ENCODE peak calls at places on chromosomes 2 and 18, in seven cellular contexts. One of them, this sample, is unnamed.

GRCh38 chr18:13207274-13207673 is 11.3 kb upstream of the LDLRAD4 start:
- DNase-seq in kidney: no peak
- DNase-seq in gastrocnemius medialis: no peak
- DNase-seq in neural progenitor cell: no peak
- DNase-seq in esophagus squamous epithelium: no peak
- DNase-seq in IMR-90: no peak
- DNase-seq in coronary artery: no peak
- DNase-seq in this sample: no peak

GRCh38 chr2:20356042-20356441 is 5.4 kb upstream of the PUM2 start:
- DNase-seq in kidney: no peak
- DNase-seq in gastrocnemius medialis: peak; percentile 39
- DNase-seq in neural progenitor cell: no peak
- DNase-seq in esophagus squamous epithelium: no peak
- DNase-seq in IMR-90: peak; percentile 93
- DNase-seq in coronary artery: no peak
- DNase-seq in this sample: peak; percentile 77

GRCh38 chr18:79789901-79790885 is 7.5 kb upstream of the KCNG2 start:
- DNase-seq in kidney: peak; percentile 60
- DNase-seq in gastrocnemius medialis: no peak
- DNase-seq in neural progenitor cell: no peak
- DNase-seq in esophagus squamous epithelium: no peak
- DNase-seq in IMR-90: no peak
- DNase-seq in coronary artery: no peak
- DNase-seq in this sample: no peak

GRCh38 chr2:12918841-12919445 is 202.2 kb downstream of the TRIB2 start:
- DNase-seq in kidney: peak; percentile 84
- DNase-seq in gastrocnemius medialis: peak; percentile 69
- DNase-seq in neural progenitor cell: no peak
- DNase-seq in esophagus squamous epithelium: no peak
- DNase-seq in IMR-90: peak; percentile 89
- DNase-seq in coronary artery: peak; percentile 81
- DNase-seq in this sample: peak; percentile 49

GRCh38 chr2:15871239-15871783 is 69.0 kb upstream of the MYCN start:
- DNase-seq in kidney: no peak
- DNase-seq in gastrocnemius medialis: no peak
- DNase-seq in neural progenitor cell: no peak
- DNase-seq in esophagus squamous epithelium: no peak
- DNase-seq in IMR-90: no peak
- DNase-seq in coronary artery: no peak
- DNase-seq in this sample: no peak

GRCh38 chr2:108825254-108825653 is 38.7 kb downstream of the CCDC138 start:
- DNase-seq in kidney: no peak
- DNase-seq in gastrocnemius medialis: no peak
- DNase-seq in neural progenitor cell: no peak
- DNase-seq in esophagus squamous epithelium: no peak
- DNase-seq in IMR-90: no peak
- DNase-seq in coronary artery: no peak
- DNase-seq in this sample: no peak

GRCh38 chr18:75923169-75923568 is 495.7 kb upstream of the SMIM21 start:
- DNase-seq in kidney: no peak
- DNase-seq in gastrocnemius medialis: peak; percentile 69
- DNase-seq in neural progenitor cell: no peak
- DNase-seq in esophagus squamous epithelium: no peak
- DNase-seq in IMR-90: peak; percentile 1
- DNase-seq in coronary artery: peak; percentile 76
- DNase-seq in this sample: peak; percentile 1

GRCh38 chr18:75439356-75439755 is 11.9 kb upstream of the SMIM21 start:
- DNase-seq in kidney: no peak
- DNase-seq in gastrocnemius medialis: no peak
- DNase-seq in neural progenitor cell: no peak
- DNase-seq in esophagus squamous epithelium: no peak
- DNase-seq in IMR-90: no peak
- DNase-seq in coronary artery: no peak
- DNase-seq in this sample: no peak

GRCh38 chr2:222842517-222843174 is 18.2 kb upstream of the ACSL3 start:
- DNase-seq in kidney: no peak
- DNase-seq in gastrocnemius medialis: no peak
- DNase-seq in neural progenitor cell: no peak
- DNase-seq in esophagus squamous epithelium: no peak
- DNase-seq in IMR-90: peak; percentile 74
- DNase-seq in coronary artery: no peak
- DNase-seq in this sample: no peak

GRCh38 chr2:179837408-179837807 is 24.0 kb downstream of the ZNF385B start:
- DNase-seq in kidney: no peak
- DNase-seq in gastrocnemius medialis: peak; percentile 24
- DNase-seq in neural progenitor cell: no peak
- DNase-seq in esophagus squamous epithelium: no peak
- DNase-seq in IMR-90: peak; percentile 46
- DNase-seq in coronary artery: no peak
- DNase-seq in this sample: peak; percentile 72

GRCh38 chr2:37870829-37871228 is 54.3 kb upstream of the RMDN2 start:
- DNase-seq in kidney: no peak
- DNase-seq in gastrocnemius medialis: no peak
- DNase-seq in neural progenitor cell: no peak
- DNase-seq in esophagus squamous epithelium: no peak
- DNase-seq in IMR-90: peak; percentile 42
- DNase-seq in coronary artery: no peak
- DNase-seq in this sample: no peak

GRCh38 chr18:79954791-79955190 is 3.3 kb upstream of the SLC66A2 start:
- DNase-seq in kidney: no peak
- DNase-seq in gastrocnemius medialis: peak; percentile 63
- DNase-seq in neural progenitor cell: peak; percentile 29
- DNase-seq in esophagus squamous epithelium: no peak
- DNase-seq in IMR-90: no peak
- DNase-seq in coronary artery: peak; percentile 41
- DNase-seq in this sample: no peak

GRCh38 chr2:174593574-174594203 is 3.9 kb downstream of the WIPF1 start:
- DNase-seq in kidney: no peak
- DNase-seq in gastrocnemius medialis: no peak
- DNase-seq in neural progenitor cell: peak; percentile 22
- DNase-seq in esophagus squamous epithelium: no peak
- DNase-seq in IMR-90: peak; percentile 84
- DNase-seq in coronary artery: no peak
- DNase-seq in this sample: peak; percentile 80

GRCh38 chr2:61151434-61151833 is 10.6 kb upstream of the C2orf74 start:
- DNase-seq in kidney: no peak
- DNase-seq in gastrocnemius medialis: no peak
- DNase-seq in neural progenitor cell: no peak
- DNase-seq in esophagus squamous epithelium: no peak
- DNase-seq in IMR-90: peak; percentile 32
- DNase-seq in coronary artery: no peak
- DNase-seq in this sample: peak; percentile 31

GRCh38 chr2:207184768-207185167 is 19.0 kb upstream of the KLF7 start:
- DNase-seq in kidney: no peak
- DNase-seq in gastrocnemius medialis: no peak
- DNase-seq in neural progenitor cell: no peak
- DNase-seq in esophagus squamous epithelium: no peak
- DNase-seq in IMR-90: peak; percentile 39
- DNase-seq in coronary artery: no peak
- DNase-seq in this sample: no peak

GRCh38 chr18:78571831-78572347 is 407.7 kb upstream of the SALL3 start:
- DNase-seq in kidney: no peak
- DNase-seq in gastrocnemius medialis: no peak
- DNase-seq in neural progenitor cell: no peak
- DNase-seq in esophagus squamous epithelium: no peak
- DNase-seq in IMR-90: no peak
- DNase-seq in coronary artery: no peak
- DNase-seq in this sample: no peak

GRCh38 chr2:202510911-202511310 is 123.9 kb upstream of the FAM117B start:
- DNase-seq in kidney: no peak
- DNase-seq in gastrocnemius medialis: no peak
- DNase-seq in neural progenitor cell: no peak
- DNase-seq in esophagus squamous epithelium: no peak
- DNase-seq in IMR-90: peak; percentile 28
- DNase-seq in coronary artery: no peak
- DNase-seq in this sample: no peak

GRCh38 chr2:169069341-169069740 is at the start of gene DHRS9:
- DNase-seq in kidney: no peak
- DNase-seq in gastrocnemius medialis: no peak
- DNase-seq in neural progenitor cell: no peak
- DNase-seq in esophagus squamous epithelium: no peak
- DNase-seq in IMR-90: peak; percentile 7
- DNase-seq in coronary artery: no peak
- DNase-seq in this sample: peak; percentile 87

GRCh38 chr2:37585982-37586621 is 85.3 kb downstream of the CDC42EP3 start:
- DNase-seq in kidney: peak; percentile 82
- DNase-seq in gastrocnemius medialis: peak; percentile 62
- DNase-seq in neural progenitor cell: no peak
- DNase-seq in esophagus squamous epithelium: no peak
- DNase-seq in IMR-90: peak; percentile 93
- DNase-seq in coronary artery: no peak
- DNase-seq in this sample: peak; percentile 91

GRCh38 chr2:9548506-9548905 is 7.1 kb downstream of the ADAM17 start:
- DNase-seq in kidney: no peak
- DNase-seq in gastrocnemius medialis: no peak
- DNase-seq in neural progenitor cell: no peak
- DNase-seq in esophagus squamous epithelium: no peak
- DNase-seq in IMR-90: peak; percentile 69
- DNase-seq in coronary artery: no peak
- DNase-seq in this sample: no peak

GRCh38 chr2:158539176-158539895 is 82.6 kb downstream of the PKP4 start:
- DNase-seq in kidney: no peak
- DNase-seq in gastrocnemius medialis: no peak
- DNase-seq in neural progenitor cell: no peak
- DNase-seq in esophagus squamous epithelium: no peak
- DNase-seq in IMR-90: peak; percentile 90
- DNase-seq in coronary artery: no peak
- DNase-seq in this sample: peak; percentile 57

GRCh38 chr2:203427061-203427460 is 98.9 kb downstream of the ABI2 start:
- DNase-seq in kidney: no peak
- DNase-seq in gastrocnemius medialis: no peak
- DNase-seq in neural progenitor cell: no peak
- DNase-seq in esophagus squamous epithelium: no peak
- DNase-seq in IMR-90: peak; percentile 49
- DNase-seq in coronary artery: no peak
- DNase-seq in this sample: peak; percentile 40

GRCh38 chr2:33090553-33091134 is 143.9 kb downstream of the LTBP1 start:
- DNase-seq in kidney: no peak
- DNase-seq in gastrocnemius medialis: no peak
- DNase-seq in neural progenitor cell: no peak
- DNase-seq in esophagus squamous epithelium: no peak
- DNase-seq in IMR-90: no peak
- DNase-seq in coronary artery: no peak
- DNase-seq in this sample: no peak

GRCh38 chr2:20577495-20578235 is 73.2 kb downstream of the HS1BP3 start:
- DNase-seq in kidney: peak; percentile 94
- DNase-seq in gastrocnemius medialis: peak; percentile 32
- DNase-seq in neural progenitor cell: no peak
- DNase-seq in esophagus squamous epithelium: no peak
- DNase-seq in IMR-90: peak; percentile 85
- DNase-seq in coronary artery: no peak
- DNase-seq in this sample: no peak

DNA sequence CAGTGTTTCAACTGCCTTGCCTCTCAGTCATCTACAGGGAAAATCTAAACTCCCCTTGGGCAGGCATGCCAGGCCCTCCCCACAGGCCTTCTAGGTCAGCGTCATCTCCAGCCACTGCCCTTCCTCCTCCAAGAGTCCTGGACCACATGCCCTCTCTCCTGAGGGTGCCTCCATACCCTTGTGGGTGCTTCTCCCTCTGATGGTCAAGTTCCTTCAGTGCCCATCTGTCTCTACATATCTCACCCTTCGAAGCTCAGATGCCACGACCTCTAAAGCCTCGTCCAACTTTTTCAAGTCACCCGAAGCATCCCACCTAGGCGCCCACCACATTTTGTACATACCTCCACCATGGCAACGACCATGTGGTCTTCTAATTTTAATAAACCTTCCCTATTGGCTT is 22.6 kb upstream of the TMEM247 start:
- DNase-seq in kidney: no peak
- DNase-seq in gastrocnemius medialis: no peak
- DNase-seq in neural progenitor cell: no peak
- DNase-seq in esophagus squamous epithelium: no peak
- DNase-seq in IMR-90: no peak
- DNase-seq in coronary artery: peak; percentile 24
- DNase-seq in this sample: no peak
- H3K4me3 ChIP-seq in kidney: no peak overlapping the region
- H3K4me3 ChIP-seq in gastrocnemius medialis: no peak overlapping the region
- H3K4me3 ChIP-seq in neural progenitor cell: no peak overlapping the region
- H3K4me3 ChIP-seq in esophagus squamous epithelium: no peak overlapping the region
- H3K4me3 ChIP-seq in IMR-90: no peak overlapping the region
- H3K4me3 ChIP-seq in coronary artery: no peak overlapping the region
- H3K4me3 ChIP-seq in this sample: no peak overlapping the region

DNA sequence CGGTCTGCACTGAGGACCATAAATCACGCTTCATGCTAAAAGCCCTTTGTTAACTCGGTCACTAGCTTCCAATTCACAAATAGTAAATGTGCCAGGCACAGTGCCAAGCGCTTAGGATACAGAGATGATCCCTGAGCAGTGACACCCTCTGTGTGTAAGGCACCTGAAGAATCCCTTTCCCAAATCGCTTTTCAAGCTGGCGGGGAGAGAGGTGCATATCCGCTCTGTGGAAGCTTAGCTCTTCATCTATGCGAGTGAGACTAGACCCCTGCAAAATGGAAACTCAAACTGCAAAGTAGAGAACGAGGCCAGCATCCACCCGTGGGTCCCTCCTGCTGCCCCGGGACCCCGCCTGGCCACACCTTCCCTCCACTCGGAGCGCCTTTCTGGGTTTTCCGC is 2.4 kb downstream of the PIEZO2 start:
- DNase-seq in kidney: no peak
- DNase-seq in gastrocnemius medialis: no peak
- DNase-seq in neural progenitor cell: no peak
- DNase-seq in esophagus squamous epithelium: no peak
- DNase-seq in IMR-90: no peak
- DNase-seq in coronary artery: no peak
- DNase-seq in this sample: no peak
- H3K4me3 ChIP-seq in kidney: peak overlapping the region; percentile 39
- H3K4me3 ChIP-seq in gastrocnemius medialis: no peak overlapping the region
- H3K4me3 ChIP-seq in neural progenitor cell: no peak overlapping the region
- H3K4me3 ChIP-seq in esophagus squamous epithelium: no peak overlapping the region
- H3K4me3 ChIP-seq in IMR-90: no peak overlapping the region
- H3K4me3 ChIP-seq in coronary artery: peak overlapping the region; percentile 21
- H3K4me3 ChIP-seq in this sample: peak overlapping the region; percentile 69

DNA sequence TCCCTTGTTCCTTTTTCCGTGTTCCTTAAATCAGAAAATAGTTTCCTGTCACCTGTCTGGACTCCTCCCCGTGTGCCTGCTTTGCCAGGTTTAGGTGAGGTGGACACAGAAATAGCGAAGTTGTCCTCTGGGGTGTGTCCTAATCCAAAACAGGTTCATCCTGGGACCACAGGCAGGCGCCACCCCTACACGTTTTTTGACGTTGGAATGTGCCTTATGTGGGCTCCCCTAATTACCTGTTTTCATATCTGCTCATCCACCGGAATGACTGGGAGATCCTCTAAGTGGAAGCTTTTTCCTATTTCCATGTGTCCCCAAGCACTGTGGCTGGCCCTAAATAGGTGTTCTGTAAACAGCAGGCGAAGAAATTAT is 49.0 kb upstream of the PAIP2B start:
- DNase-seq in kidney: no peak
- DNase-seq in gastrocnemius medialis: no peak
- DNase-seq in neural progenitor cell: no peak
- DNase-seq in esophagus squamous epithelium: no peak
- DNase-seq in IMR-90: no peak
- DNase-seq in coronary artery: no peak
- DNase-seq in this sample: no peak
- H3K4me3 ChIP-seq in kidney: peak overlapping the region; percentile 50
- H3K4me3 ChIP-seq in gastrocnemius medialis: peak overlapping the region; percentile 67
- H3K4me3 ChIP-seq in neural progenitor cell: no peak overlapping the region
- H3K4me3 ChIP-seq in esophagus squamous epithelium: peak overlapping the region; percentile 54
- H3K4me3 ChIP-seq in IMR-90: no peak overlapping the region
- H3K4me3 ChIP-seq in coronary artery: peak overlapping the region; percentile 84
- H3K4me3 ChIP-seq in this sample: no peak overlapping the region

GRCh38 chr2:236604971-236605734 is 35.5 kb downstream of the ACKR3 start:
- DNase-seq in kidney: no peak
- DNase-seq in gastrocnemius medialis: no peak
- DNase-seq in neural progenitor cell: peak; percentile 16
- DNase-seq in esophagus squamous epithelium: no peak
- DNase-seq in IMR-90: no peak
- DNase-seq in coronary artery: peak; percentile 58
- DNase-seq in this sample: no peak
- H3K4me3 ChIP-seq in kidney: no peak overlapping the region
- H3K4me3 ChIP-seq in gastrocnemius medialis: no peak overlapping the region
- H3K4me3 ChIP-seq in neural progenitor cell: no peak overlapping the region
- H3K4me3 ChIP-seq in esophagus squamous epithelium: no peak overlapping the region
- H3K4me3 ChIP-seq in IMR-90: no peak overlapping the region
- H3K4me3 ChIP-seq in coronary artery: no peak overlapping the region
- H3K4me3 ChIP-seq in this sample: no peak overlapping the region

This sample was measured in brain microvascular endothelial cell.